ENCODE peak calls at places on chromosomes 7 and 10, in five cellular contexts. U is suprapubic skin; Z is IMR-90; S is activated naive CD4-positive, alpha-beta T cell treated with Interleukin-2 at 50 U/mL for 16 hours; H is mucosa of gallbladder. X is an unnamed sample.

GRCh38 chr10:90047243-90047729 is 345.9 kb downstream of the KIF20B start:
- DNase-seq in U (no peak), S (no peak), H (no peak), Z (no peak), X (no peak)

GRCh38 chr7:138900040-138900828 is 81.0 kb downstream of the KIAA1549 start:
- DNase-seq in U (no peak), Z (peak; percentile 65), H (no peak), S (no peak), X (no peak)

GRCh38 chr7:55016061-55016745 is 2.6 kb upstream of the EGFR start:
- DNase-seq in H (no peak), S (no peak), U (no peak), Z (no peak), X (no peak)

GRCh38 chr10:133445751-133446708 is 7.7 kb upstream of the SCART1 start:
- DNase-seq in S (no peak), U (no peak), Z (no peak), H (peak; percentile 6), X (no peak)

GRCh38 chr10:109062371-109062770 is 860.9 kb downstream of the XPNPEP1 start:
- DNase-seq in S (no peak), Z (peak; percentile 18), U (no peak), H (no peak), X (no peak)

GRCh38 chr10:31949266-31949665 is 20.6 kb upstream of the ARHGAP12 start:
- DNase-seq in S (no peak), Z (no peak), H (no peak), U (no peak), X (no peak)

GRCh38 chr7:108580298-108580697 is 10.6 kb downstream of the DNAJB9 start:
- DNase-seq in H (no peak), S (no peak), Z (no peak), U (no peak), X (no peak)

GRCh38 chr7:17601921-17602320 is 303.5 kb downstream of the AHR start:
- DNase-seq in Z (no peak), H (no peak), S (no peak), U (no peak), X (no peak)